ENCODE peak calls at places on chromosomes 1 and 21, in seven cellular contexts. K is GM12891, U is K562, D is GM12878, E is H1, M is SK-N-SH, P is GM12892. J is an unnamed sample.

GRCh38 chr1:59215766-59216291 is 81.1 kb upstream of the FGGY start:
- DNase-seq in K (no peak), U (no peak), D (no peak), E (no peak), M (no peak), P (no peak), J (no peak)

GRCh38 chr1:216499581-216500272 is 76.5 kb upstream of the USH2A start:
- DNase-seq in K (no peak), U (no peak), D (no peak), E (no peak), M (no peak), P (no peak), J (peak)

GRCh38 chr1:160291248-160292220 is 6.6 kb upstream of the PEX19 start:
- DNase-seq in K (peak), U (peak), D (peak), E (peak), M (peak), P (peak), J (peak)

GRCh38 chr1:43197343-43198127 is 25.4 kb downstream of the CFAP57 start:
- DNase-seq in K (no peak), U (peak), D (no peak), E (no peak), M (peak), P (no peak), J (peak)

GRCh38 chr1:41535236-41535720 is 50.8 kb upstream of the EDN2 start:
- DNase-seq in K (no peak), U (no peak), D (no peak), E (no peak), M (no peak), P (no peak), J (no peak)

GRCh38 chr1:212671342-212672031 is 28.2 kb downstream of the BATF3 start:
- DNase-seq in K (no peak), U (no peak), D (no peak), E (peak), M (peak), P (no peak), J (no peak)

GRCh38 chr1:223820976-223821375 is 24.8 kb downstream of the TP53BP2 start:
- DNase-seq in K (no peak), U (no peak), D (no peak), E (no peak), M (no peak), P (no peak), J (no peak)

GRCh38 chr1:53545663-53546408 is 86.6 kb downstream of the DMRTB1 start:
- DNase-seq in K (no peak), U (no peak), D (no peak), E (no peak), M (peak), P (no peak), J (no peak)

GRCh38 chr1:59378621-59379020 is 81.7 kb downstream of the FGGY start:
- DNase-seq in K (no peak), U (no peak), D (no peak), E (no peak), M (no peak), P (no peak), J (no peak)

GRCh38 chr1:81493102-81493864 is 307.5 kb upstream of the ADGRL2 start:
- DNase-seq in K (no peak), U (no peak), D (no peak), E (no peak), M (no peak), P (no peak), J (no peak)

GRCh38 chr21:45074818-45075605 is 632 bp downstream of the ADARB1 start:
- DNase-seq in K (no peak), U (peak), D (no peak), E (peak), M (peak), P (no peak), J (no peak)

GRCh38 chr21:36021251-36021837 is 39.0 kb downstream of the SETD4 start:
- DNase-seq in K (peak), U (no peak), D (peak), E (no peak), M (no peak), P (peak), J (no peak)

GRCh38 chr1:181392613-181393170 is 90.6 kb upstream of the CACNA1E start:
- DNase-seq in K (no peak), U (no peak), D (no peak), E (no peak), M (no peak), P (no peak), J (no peak)
- TF ChIP-seq TAF1 in K (no peak), U (no peak), D (no peak), E (no peak), M (no peak), P (no peak), J (no peak)

DNA sequence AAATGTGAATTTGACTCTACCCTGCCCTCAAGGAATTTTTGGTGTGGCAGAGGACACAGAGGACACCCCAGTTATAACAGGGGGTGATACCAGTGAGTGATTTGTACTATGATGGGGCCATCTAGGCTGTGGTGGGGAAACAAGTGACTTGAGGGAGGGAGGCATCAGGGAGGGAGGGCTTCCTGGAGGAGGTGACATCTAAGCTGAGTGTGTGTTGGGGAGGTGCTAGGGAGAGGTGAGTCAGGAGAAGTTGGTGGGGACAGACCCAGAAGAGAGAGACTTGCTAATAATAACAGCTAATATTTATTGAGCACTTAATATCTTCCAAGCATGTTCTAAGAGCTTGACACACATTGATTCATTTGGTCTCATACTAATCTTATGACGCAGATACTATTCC is 19.9 kb upstream of the TTC4 start:
- DNase-seq in K (no peak), U (no peak), D (no peak), E (no peak), M (no peak), P (no peak), J (no peak)
- TF ChIP-seq TAF1 in K (no peak), U (no peak), D (no peak), E (no peak), M (no peak), P (no peak), J (no peak)

GRCh38 chr1:85553416-85553815 is 27.1 kb upstream of the CCN1 start:
- DNase-seq in K (no peak), U (no peak), D (no peak), E (no peak), M (no peak), P (no peak), J (no peak)
- TF ChIP-seq TAF1 in K (no peak), U (no peak), D (no peak), E (no peak), M (no peak), P (no peak), J (no peak)

GRCh38 chr1:3067301-3067670 is 1.7 kb upstream of the PRDM16 start:
- DNase-seq in K (no peak), U (no peak), D (no peak), E (peak), M (no peak), P (no peak), J (no peak)

GRCh38 chr1:3068400-3069361 is at the start of gene PRDM16:
- DNase-seq in K (no peak), U (no peak), D (no peak), E (peak), M (no peak), P (no peak), J (no peak)

GRCh38 chr1:3066250-3066711 is 2.7 kb upstream of the PRDM16 start:
- DNase-seq in K (no peak), U (peak), D (no peak), E (peak), M (peak), P (no peak), J (peak)

GRCh38 chr1:3066826-3067225 is 2.2 kb upstream of the PRDM16 start:
- DNase-seq in K (no peak), U (no peak), D (no peak), E (peak), M (peak), P (no peak), J (no peak)

GRCh38 chr1:3067671-3068399 is 1.2 kb upstream of the PRDM16 start:
- DNase-seq in K (no peak), U (no peak), D (no peak), E (peak), M (no peak), P (no peak), J (no peak)
- TF ChIP-seq TAF1 in K (no peak), U (no peak), D (no peak), E (no peak), M (no peak), P (no peak), J (no peak)

DNA sequence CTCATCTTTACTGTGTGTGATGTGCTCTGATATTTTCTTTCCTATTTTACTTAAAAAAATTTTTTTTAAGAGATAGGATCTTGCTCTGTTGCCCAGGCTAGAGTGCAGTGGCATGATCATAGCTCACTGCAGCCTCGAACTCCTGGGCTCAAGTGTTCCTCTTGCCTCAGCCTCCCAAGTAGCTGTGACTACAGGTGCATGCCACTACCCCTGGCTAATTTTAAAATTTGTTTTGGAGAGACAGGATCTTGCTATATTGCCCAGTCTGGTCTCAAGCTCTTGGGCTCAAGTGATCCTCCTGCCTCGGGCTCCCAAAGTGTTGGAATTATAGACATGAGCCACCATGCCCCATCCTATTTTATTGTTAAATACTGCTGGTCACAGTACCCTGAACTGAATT is 67.4 kb downstream of the FOXD2 start:
- DNase-seq in K (no peak), U (no peak), D (no peak), E (no peak), M (no peak), P (no peak), J (no peak)
- TF ChIP-seq TAF1 in K (no peak), U (no peak), D (no peak), E (no peak), M (no peak), P (no peak), J (no peak)

J was measured in HepG2.